ENCODE peak calls at places on chromosomes 7 and 10, in four cellular contexts. One of them, this sample, is unnamed.
A peak's percentile ranks its signal among the peaks of the same experiment; 100 is the strongest.

GRCh38 chr7:74633451-74633921 is 24.0 kb upstream of the GTF2I start:
- DNase-seq in stimulated activated effector memory CD8-positive, alpha-beta T cell treated with anti-CD3 and anti-CD28 coated beads, Interleukin-12 subunit alpha, Interleukin-12 subunit beta, amount 100 ng/mL, for 72 hours: no peak
- DNase-seq in esophagus squamous epithelium: no peak
- DNase-seq in uterus: no peak
- DNase-seq in this sample: no peak

GRCh38 chr10:125263551-125263950 is 103.2 kb upstream of the CTBP2 start:
- DNase-seq in stimulated activated effector memory CD8-positive, alpha-beta T cell treated with anti-CD3 and anti-CD28 coated beads, Interleukin-12 subunit alpha, Interleukin-12 subunit beta, amount 100 ng/mL, for 72 hours: no peak
- DNase-seq in esophagus squamous epithelium: no peak
- DNase-seq in uterus: no peak
- DNase-seq in this sample: no peak

GRCh38 chr7:130144632-130145171 is 60.5 kb downstream of the TMEM209 start:
- DNase-seq in stimulated activated effector memory CD8-positive, alpha-beta T cell treated with anti-CD3 and anti-CD28 coated beads, Interleukin-12 subunit alpha, Interleukin-12 subunit beta, amount 100 ng/mL, for 72 hours: peak; percentile 32
- DNase-seq in esophagus squamous epithelium: no peak
- DNase-seq in uterus: no peak
- DNase-seq in this sample: no peak

GRCh38 chr7:140059288-140060242 is 3.2 kb downstream of the PARP12 start:
- DNase-seq in stimulated activated effector memory CD8-positive, alpha-beta T cell treated with anti-CD3 and anti-CD28 coated beads, Interleukin-12 subunit alpha, Interleukin-12 subunit beta, amount 100 ng/mL, for 72 hours: no peak
- DNase-seq in esophagus squamous epithelium: no peak
- DNase-seq in uterus: peak; percentile 75
- DNase-seq in this sample: no peak

GRCh38 chr10:126387041-126387908 is 1.0 kb downstream of the ADAM12 start:
- DNase-seq in stimulated activated effector memory CD8-positive, alpha-beta T cell treated with anti-CD3 and anti-CD28 coated beads, Interleukin-12 subunit alpha, Interleukin-12 subunit beta, amount 100 ng/mL, for 72 hours: no peak
- DNase-seq in esophagus squamous epithelium: no peak
- DNase-seq in uterus: peak; percentile 58
- DNase-seq in this sample: no peak

GRCh38 chr10:97875391-97875790 is 25.7 kb downstream of the GOLGA7B start:
- DNase-seq in stimulated activated effector memory CD8-positive, alpha-beta T cell treated with anti-CD3 and anti-CD28 coated beads, Interleukin-12 subunit alpha, Interleukin-12 subunit beta, amount 100 ng/mL, for 72 hours: no peak
- DNase-seq in esophagus squamous epithelium: no peak
- DNase-seq in uterus: no peak
- DNase-seq in this sample: no peak

GRCh38 chr7:20114463-20114862 is 102.7 kb downstream of the MACC1 start:
- DNase-seq in stimulated activated effector memory CD8-positive, alpha-beta T cell treated with anti-CD3 and anti-CD28 coated beads, Interleukin-12 subunit alpha, Interleukin-12 subunit beta, amount 100 ng/mL, for 72 hours: no peak
- DNase-seq in esophagus squamous epithelium: no peak
- DNase-seq in uterus: no peak
- DNase-seq in this sample: no peak

GRCh38 chr10:69831231-69831855 is 29.6 kb downstream of the COL13A1 start:
- DNase-seq in stimulated activated effector memory CD8-positive, alpha-beta T cell treated with anti-CD3 and anti-CD28 coated beads, Interleukin-12 subunit alpha, Interleukin-12 subunit beta, amount 100 ng/mL, for 72 hours: no peak
- DNase-seq in esophagus squamous epithelium: no peak
- DNase-seq in uterus: no peak
- DNase-seq in this sample: no peak

GRCh38 chr10:77636967-77637473 is 588 bp downstream of the KCNMA1 start:
- DNase-seq in stimulated activated effector memory CD8-positive, alpha-beta T cell treated with anti-CD3 and anti-CD28 coated beads, Interleukin-12 subunit alpha, Interleukin-12 subunit beta, amount 100 ng/mL, for 72 hours: no peak
- DNase-seq in esophagus squamous epithelium: no peak
- DNase-seq in uterus: no peak
- DNase-seq in this sample: no peak

GRCh38 chr10:126016156-126016805 is 119.9 kb downstream of the FANK1 start:
- DNase-seq in stimulated activated effector memory CD8-positive, alpha-beta T cell treated with anti-CD3 and anti-CD28 coated beads, Interleukin-12 subunit alpha, Interleukin-12 subunit beta, amount 100 ng/mL, for 72 hours: no peak
- DNase-seq in esophagus squamous epithelium: no peak
- DNase-seq in uterus: no peak
- DNase-seq in this sample: no peak

GRCh38 chr10:49367600-49367999 is 28.3 kb downstream of the DRGX start:
- DNase-seq in stimulated activated effector memory CD8-positive, alpha-beta T cell treated with anti-CD3 and anti-CD28 coated beads, Interleukin-12 subunit alpha, Interleukin-12 subunit beta, amount 100 ng/mL, for 72 hours: no peak
- DNase-seq in esophagus squamous epithelium: no peak
- DNase-seq in uterus: no peak
- DNase-seq in this sample: no peak

GRCh38 chr10:42367532-42368230 is 270.7 kb downstream of the ZNF33B start:
- DNase-seq in stimulated activated effector memory CD8-positive, alpha-beta T cell treated with anti-CD3 and anti-CD28 coated beads, Interleukin-12 subunit alpha, Interleukin-12 subunit beta, amount 100 ng/mL, for 72 hours: no peak
- DNase-seq in esophagus squamous epithelium: peak; percentile 15
- DNase-seq in uterus: peak; percentile 55
- DNase-seq in this sample: no peak

GRCh38 chr7:5598261-5598761 is 174.7 kb upstream of the TNRC18 start:
- DNase-seq in stimulated activated effector memory CD8-positive, alpha-beta T cell treated with anti-CD3 and anti-CD28 coated beads, Interleukin-12 subunit alpha, Interleukin-12 subunit beta, amount 100 ng/mL, for 72 hours: no peak
- DNase-seq in esophagus squamous epithelium: no peak
- DNase-seq in uterus: no peak
- DNase-seq in this sample: no peak

GRCh38 chr7:143384148-143384547 is 3.0 kb downstream of the ZYX start:
- DNase-seq in stimulated activated effector memory CD8-positive, alpha-beta T cell treated with anti-CD3 and anti-CD28 coated beads, Interleukin-12 subunit alpha, Interleukin-12 subunit beta, amount 100 ng/mL, for 72 hours: no peak
- DNase-seq in esophagus squamous epithelium: no peak
- DNase-seq in uterus: peak; percentile 51
- DNase-seq in this sample: no peak

GRCh38 chr7:121123028-121123427 is 134.5 kb downstream of the CPED1 start:
- DNase-seq in stimulated activated effector memory CD8-positive, alpha-beta T cell treated with anti-CD3 and anti-CD28 coated beads, Interleukin-12 subunit alpha, Interleukin-12 subunit beta, amount 100 ng/mL, for 72 hours: no peak
- DNase-seq in esophagus squamous epithelium: no peak
- DNase-seq in uterus: no peak
- DNase-seq in this sample: no peak

GRCh38 chr10:110618206-110618605 is 25.9 kb upstream of the RBM20 start:
- DNase-seq in stimulated activated effector memory CD8-positive, alpha-beta T cell treated with anti-CD3 and anti-CD28 coated beads, Interleukin-12 subunit alpha, Interleukin-12 subunit beta, amount 100 ng/mL, for 72 hours: no peak
- DNase-seq in esophagus squamous epithelium: no peak
- DNase-seq in uterus: no peak
- DNase-seq in this sample: no peak

GRCh38 chr10:84510121-84510520 is 181.7 kb downstream of the CCSER2 start:
- DNase-seq in stimulated activated effector memory CD8-positive, alpha-beta T cell treated with anti-CD3 and anti-CD28 coated beads, Interleukin-12 subunit alpha, Interleukin-12 subunit beta, amount 100 ng/mL, for 72 hours: no peak
- DNase-seq in esophagus squamous epithelium: no peak
- DNase-seq in uterus: no peak
- DNase-seq in this sample: no peak

GRCh38 chr7:97307521-97308108 is 190.1 kb downstream of the SDHAF3 start:
- DNase-seq in stimulated activated effector memory CD8-positive, alpha-beta T cell treated with anti-CD3 and anti-CD28 coated beads, Interleukin-12 subunit alpha, Interleukin-12 subunit beta, amount 100 ng/mL, for 72 hours: no peak
- DNase-seq in esophagus squamous epithelium: no peak
- DNase-seq in uterus: no peak
- DNase-seq in this sample: no peak

GRCh38 chr7:105580022-105580740 is 1.1 kb downstream of the EFCAB10 start:
- DNase-seq in stimulated activated effector memory CD8-positive, alpha-beta T cell treated with anti-CD3 and anti-CD28 coated beads, Interleukin-12 subunit alpha, Interleukin-12 subunit beta, amount 100 ng/mL, for 72 hours: no peak
- DNase-seq in esophagus squamous epithelium: no peak
- DNase-seq in uterus: no peak
- DNase-seq in this sample: no peak

GRCh38 chr10:123808873-123809272 is 82.7 kb downstream of the CPXM2 start:
- DNase-seq in stimulated activated effector memory CD8-positive, alpha-beta T cell treated with anti-CD3 and anti-CD28 coated beads, Interleukin-12 subunit alpha, Interleukin-12 subunit beta, amount 100 ng/mL, for 72 hours: no peak
- DNase-seq in esophagus squamous epithelium: no peak
- DNase-seq in uterus: no peak
- DNase-seq in this sample: no peak

GRCh38 chr7:139505563-139505962 is 17.9 kb upstream of the CLEC2L start:
- DNase-seq in stimulated activated effector memory CD8-positive, alpha-beta T cell treated with anti-CD3 and anti-CD28 coated beads, Interleukin-12 subunit alpha, Interleukin-12 subunit beta, amount 100 ng/mL, for 72 hours: no peak
- DNase-seq in esophagus squamous epithelium: no peak
- DNase-seq in uterus: no peak
- DNase-seq in this sample: no peak

GRCh38 chr10:102220612-102221011 is 5.5 kb upstream of the ELOVL3 start:
- DNase-seq in stimulated activated effector memory CD8-positive, alpha-beta T cell treated with anti-CD3 and anti-CD28 coated beads, Interleukin-12 subunit alpha, Interleukin-12 subunit beta, amount 100 ng/mL, for 72 hours: no peak
- DNase-seq in esophagus squamous epithelium: no peak
- DNase-seq in uterus: no peak
- DNase-seq in this sample: no peak

GRCh38 chr7:127885843-127886242 is 145.4 kb downstream of the LRRC4 start:
- DNase-seq in stimulated activated effector memory CD8-positive, alpha-beta T cell treated with anti-CD3 and anti-CD28 coated beads, Interleukin-12 subunit alpha, Interleukin-12 subunit beta, amount 100 ng/mL, for 72 hours: no peak
- DNase-seq in esophagus squamous epithelium: no peak
- DNase-seq in uterus: no peak
- DNase-seq in this sample: no peak